ENCODE peak calls at places on chromosomes 6 and 20, in ten cellular contexts. D is pulmonary artery endothelial cell, S is Caki2, T is WTC11, X is SW480, Z is left ventricle myocardium inferior, V is GM04503, K is stomach, Q is gastrocnemius medialis, J is NCI-H2171 treated with DMSO at 0.1 percent for 48 hours. G is an unnamed sample.

GRCh38 chr6:1107578-1107977 is 204.3 kb upstream of the FOXQ1 start:
- DNase-seq in Z (no peak), K (no peak), Q (no peak), J (no peak), D (no peak), T (no peak), X (no peak), V (no peak), S (no peak), G (no peak)

GRCh38 chr6:139983555-139984276 is 609.3 kb upstream of the CITED2 start:
- DNase-seq in T (no peak), Z (no peak), V (peak; percentile 70), D (no peak), S (no peak), J (no peak), Q (no peak), X (no peak), K (no peak), G (no peak)

GRCh38 chr20:43938932-43939761 is 24.5 kb downstream of the TOX2 start:
- DNase-seq in S (peak; percentile 98), T (no peak), Z (peak; percentile 42), X (peak; percentile 41), J (no peak), V (peak; percentile 100), Q (peak; percentile 43), K (no peak), D (peak; percentile 89), G (peak; percentile 56)

GRCh38 chr6:96104910-96105309 is 89.1 kb downstream of the FUT9 start:
- DNase-seq in S (no peak), Q (no peak), T (no peak), D (no peak), X (no peak), Z (no peak), K (no peak), J (no peak), V (no peak), G (no peak)

GRCh38 chr6:164370773-164371172 is 938.6 kb downstream of the C6orf118 start:
- DNase-seq in D (no peak), X (no peak), T (no peak), V (no peak), Z (no peak), S (no peak), K (no peak), Q (no peak), J (no peak), G (no peak)

GRCh38 chr6:35893246-35893645 is 27.7 kb downstream of the SRPK1 start:
- DNase-seq in S (peak; percentile 77), Z (no peak), D (no peak), Q (no peak), T (no peak), J (no peak), K (no peak), V (no peak), X (no peak), G (no peak)

GRCh38 chr20:13458860-13459451 is 179.8 kb downstream of the TASP1 start:
- DNase-seq in S (no peak), V (no peak), J (peak; percentile 36), X (peak; percentile 60), T (peak; percentile 26), K (no peak), D (no peak), Z (no peak), Q (peak; percentile 12), G (no peak)

GRCh38 chr6:135702955-135703499 is 148.5 kb upstream of the PDE7B start:
- DNase-seq in K (no peak), T (no peak), V (no peak), X (no peak), S (no peak), Z (no peak), J (no peak), Q (no peak), D (no peak), G (no peak)

GRCh38 chr6:53476979-53477378 is 67.9 kb downstream of the GCLC start:
- DNase-seq in Z (no peak), K (no peak), V (peak; percentile 34), T (no peak), J (no peak), D (no peak), Q (no peak), X (no peak), S (no peak), G (no peak)

GRCh38 chr6:166760288-166760687 is 133.2 kb upstream of the RPS6KA2 start:
- DNase-seq in X (no peak), S (no peak), T (no peak), D (no peak), V (no peak), Z (no peak), K (no peak), J (no peak), Q (no peak), G (no peak)

GRCh38 chr6:14216931-14217684 is 99.5 kb downstream of the CD83 start:
- DNase-seq in S (no peak), Q (no peak), X (no peak), V (peak; percentile 17), J (no peak), T (no peak), D (no peak), K (no peak), Z (no peak), G (no peak)

GRCh38 chr6:100721256-100721655 is 159.9 kb downstream of the ASCC3 start:
- DNase-seq in J (no peak), Z (no peak), D (no peak), Q (no peak), K (no peak), S (no peak), T (no peak), V (no peak), X (no peak), G (no peak)

GRCh38 chr6:106334646-106335448 is 9.3 kb upstream of the ATG5 start:
- DNase-seq in V (no peak), J (peak; percentile 67), D (no peak), Q (peak; percentile 14), S (peak; percentile 41), Z (no peak), X (peak; percentile 46), T (peak; percentile 61), K (peak; percentile 55), G (peak; percentile 41)

GRCh38 chr20:1882026-1882425 is 13.2 kb upstream of the SIRPA start:
- DNase-seq in D (no peak), Q (no peak), K (no peak), V (no peak), X (no peak), Z (no peak), S (no peak), T (no peak), J (peak; percentile 20), G (no peak)

GRCh38 chr6:154509421-154510143 is 903 bp downstream of the CNKSR3 start:
- DNase-seq in V (no peak), J (no peak), T (peak; percentile 59), X (peak; percentile 56), D (no peak), Z (peak; percentile 21), K (peak; percentile 37), S (peak; percentile 29), Q (peak; percentile 13), G (peak; percentile 30)

GRCh38 chr20:3744806-3745685 is 12.6 kb downstream of the HSPA12B start:
- DNase-seq in D (no peak), Q (no peak), T (peak; percentile 100), X (peak; percentile 91), K (peak; percentile 80), J (peak; percentile 41), S (peak; percentile 83), Z (peak; percentile 70), V (no peak), G (peak; percentile 79)

GRCh38 chr6:109290143-109290931 is 91.9 kb downstream of the CD164 start:
- DNase-seq in D (no peak), Z (no peak), X (no peak), S (no peak), K (no peak), T (peak; percentile 25), Q (no peak), J (no peak), V (no peak), G (no peak)

GRCh38 chr6:22113046-22113766 is 183.6 kb downstream of the PRL start:
- DNase-seq in K (no peak), D (peak; percentile 95), T (no peak), V (peak; percentile 92), X (peak; percentile 1), Q (peak; percentile 15), J (no peak), S (peak; percentile 87), Z (no peak), G (peak; percentile 53)

GRCh38 chr6:106659859-106660258 is 30.5 kb downstream of the QRSL1 start:
- DNase-seq in T (no peak), D (no peak), V (no peak), S (no peak), J (no peak), Q (no peak), X (no peak), Z (no peak), K (no peak), G (no peak)

GRCh38 chr6:24848461-24848860 is 49.7 kb upstream of the ARMH2 start:
- DNase-seq in Q (no peak), V (no peak), Z (no peak), J (no peak), D (no peak), X (no peak), T (no peak), K (no peak), S (no peak), G (no peak)

GRCh38 chr6:14713966-14714631 is 531.8 kb upstream of the JARID2 start:
- DNase-seq in Z (no peak), Q (no peak), J (no peak), D (no peak), V (no peak), T (no peak), X (no peak), S (no peak), K (no peak), G (no peak)

GRCh38 chr6:69494595-69494994 is 302.2 kb downstream of the LMBRD1 start:
- DNase-seq in J (no peak), D (no peak), T (no peak), S (no peak), K (no peak), Q (no peak), V (no peak), X (no peak), Z (no peak), G (no peak)

GRCh38 chr6:8131265-8131897 is 29.0 kb upstream of the EEF1E1 start:
- DNase-seq in S (peak; percentile 67), X (peak; percentile 45), D (peak; percentile 13), Q (no peak), J (peak; percentile 29), V (peak; percentile 13), T (peak; percentile 65), Z (no peak), K (peak; percentile 54), G (peak; percentile 29)

GRCh38 chr6:17842934-17843821 is 136.5 kb upstream of the NUP153 start:
- DNase-seq in V (no peak), T (no peak), S (no peak), D (no peak), J (no peak), K (no peak), Z (no peak), Q (no peak), X (no peak), G (no peak)

GRCh38 chr6:157634566-157634965 is 188.5 kb upstream of the SNX9 start:
- DNase-seq in J (no peak), T (no peak), K (no peak), Q (no peak), D (no peak), Z (no peak), X (no peak), S (no peak), V (no peak), G (no peak)

GRCh38 chr20:44056010-44056698 is 130.8 kb downstream of the JPH2 start:
- DNase-seq in K (peak; percentile 29), D (no peak), S (peak; percentile 32), X (peak; percentile 64), T (peak; percentile 70), V (no peak), Q (no peak), Z (no peak), J (peak; percentile 55), G (no peak)

GRCh38 chr6:154496191-154496590 is 14.3 kb downstream of the CNKSR3 start:
- DNase-seq in J (no peak), T (no peak), Z (no peak), K (no peak), X (no peak), D (no peak), S (no peak), V (no peak), Q (no peak), G (no peak)

GRCh38 chr20:17735206-17735804 is 35.5 kb downstream of the BANF2 start:
- DNase-seq in S (no peak), D (no peak), K (no peak), Z (no peak), J (no peak), V (no peak), T (no peak), X (peak; percentile 14), Q (no peak), G (no peak)